ENCODE peak calls at places on chromosomes 7 and 10, in five cellular contexts. Z, F, O, K and X are unnamed samples.
A peak's percentile ranks its signal among the peaks of the same experiment; 100 is the strongest.

GRCh38 chr7:4871930-4872675 is 10.3 kb upstream of the PAPOLB start:
- DNase-seq in Z (no peak), O (no peak), K (no peak), F (no peak), X (no peak)

GRCh38 chr7:111329367-111330234 is 232.7 kb downstream of the IMMP2L start:
- DNase-seq in O (no peak), K (peak; percentile 27), Z (no peak), F (no peak), X (peak; percentile 17)

GRCh38 chr7:77247206-77247850 is 47.7 kb upstream of the FGL2 start:
- DNase-seq in F (peak; percentile 81), Z (peak; percentile 95), K (peak; percentile 89), O (peak; percentile 77), X (peak; percentile 77)

GRCh38 chr7:27745064-27745583 is 5.2 kb downstream of the TAX1BP1 start:
- DNase-seq in K (peak; percentile 91), F (no peak), Z (no peak), O (no peak), X (peak; percentile 59)

GRCh38 chr10:127415116-127415515 is 134.0 kb upstream of the NPS start:
- DNase-seq in O (no peak), K (no peak), F (no peak), Z (no peak), X (no peak)

GRCh38 chr10:93406367-93407145 is 75.6 kb downstream of the MYOF start:
- DNase-seq in K (no peak), O (no peak), F (no peak), Z (no peak), X (no peak)

GRCh38 chr10:61078542-61078941 is 134.6 kb upstream of the RHOBTB1 start:
- DNase-seq in K (no peak), F (no peak), O (no peak), Z (no peak), X (no peak)

GRCh38 chr10:19947203-19947602 is 131.0 kb downstream of the PLXDC2 start:
- DNase-seq in O (no peak), K (no peak), F (no peak), Z (no peak), X (no peak)

GRCh38 chr7:141374425-141374824 is 176.8 kb upstream of the AGK start:
- DNase-seq in F (no peak), K (no peak), O (no peak), Z (no peak), X (no peak)

GRCh38 chr10:48501226-48501625 is 103.6 kb downstream of the ARHGAP22 start:
- DNase-seq in K (no peak), Z (no peak), F (no peak), O (no peak), X (no peak)

GRCh38 chr7:51034531-51035264 is 252.0 kb upstream of the GRB10 start:
- DNase-seq in K (peak; percentile 71), Z (no peak), O (no peak), F (no peak), X (no peak)

GRCh38 chr7:47337531-47337930 is 244.4 kb downstream of the TNS3 start:
- DNase-seq in O (no peak), Z (no peak), F (peak; percentile 44), K (peak; percentile 11), X (no peak)

GRCh38 chr10:52949899-52950298 is 177.3 kb upstream of the MBL2 start:
- DNase-seq in O (no peak), Z (no peak), K (no peak), F (no peak), X (no peak)

GRCh38 chr10:24255907-24256306 is 47.0 kb downstream of the KIAA1217 start:
- DNase-seq in K (no peak), Z (no peak), F (peak; percentile 50), O (no peak), X (no peak)

GRCh38 chr7:152896217-152896616 is 136.7 kb downstream of the ACTR3B start:
- DNase-seq in F (no peak), Z (no peak), O (no peak), K (no peak), X (no peak)

GRCh38 chr7:57399972-57400371 is 50.0 kb upstream of the ZNF716 start:
- DNase-seq in K (no peak), Z (no peak), F (no peak), O (no peak), X (no peak)

GRCh38 chr7:148698397-148699023 is at the start of gene CUL1:
- DNase-seq in Z (peak; percentile 90), F (peak; percentile 90), O (peak; percentile 82), K (peak; percentile 86), X (peak; percentile 85)

GRCh38 chr10:22259280-22259679 is 41.5 kb upstream of the EBLN1 start:
- DNase-seq in O (peak; percentile 19), Z (no peak), F (no peak), K (peak; percentile 16), X (peak; percentile 35)

GRCh38 chr10:16765532-16766365 is 51.5 kb downstream of the RSU1 start:
- DNase-seq in O (no peak), K (no peak), F (no peak), Z (no peak), X (peak; percentile 93)

GRCh38 chr7:2404714-2405119 is 1.3 kb downstream of the CHST12 start:
- DNase-seq in Z (no peak), K (no peak), F (no peak), O (peak; percentile 29), X (peak; percentile 51)

GRCh38 chr10:5526691-5527331 is 2.0 kb downstream of the CALML3 start:
- DNase-seq in Z (no peak), F (no peak), K (no peak), O (no peak), X (no peak)

GRCh38 chr7:44979481-44980392 is 922 bp upstream of the MYO1G start:
- DNase-seq in O (no peak), F (no peak), Z (peak; percentile 32), K (no peak), X (no peak)

GRCh38 chr7:72404743-72405142 is 7.4 kb downstream of the CALN1 start:
- DNase-seq in O (no peak), K (no peak), F (no peak), Z (no peak), X (no peak)

GRCh38 chr7:140635345-140635744 is 5.3 kb downstream of the DENND2A start:
- DNase-seq in F (peak; percentile 31), O (no peak), Z (no peak), K (no peak), X (no peak)

GRCh38 chr7:127976056-127976455 is 55.2 kb downstream of the LRRC4 start:
- DNase-seq in O (no peak), K (no peak), Z (no peak), F (no peak), X (no peak)

GRCh38 chr7:83594076-83594475 is 54.9 kb downstream of the SEMA3E start:
- DNase-seq in F (no peak), K (no peak), Z (no peak), O (no peak), X (no peak)

GRCh38 chr7:74103219-74103772 is 19.7 kb downstream of the LIMK1 start:
- DNase-seq in K (no peak), Z (no peak), F (no peak), O (no peak), X (no peak)

GRCh38 chr7:22725585-22725984 is 1.4 kb upstream of the IL6 start:
- DNase-seq in F (no peak), K (peak; percentile 66), Z (no peak), O (no peak), X (peak; percentile 4)

GRCh38 chr10:109450702-109451101 is 472.6 kb downstream of the XPNPEP1 start:
- DNase-seq in F (no peak), Z (no peak), O (no peak), K (no peak), X (no peak)

GRCh38 chr7:24024276-24024675 is 259.7 kb upstream of the NPY start:
- DNase-seq in O (no peak), F (no peak), Z (no peak), K (no peak), X (no peak)

GRCh38 chr10:132368881-132369635 is 27.9 kb upstream of the PWWP2B start:
- DNase-seq in O (no peak), Z (no peak), K (no peak), F (no peak), X (no peak)

GRCh38 chr10:12308102-12308501 is 41.2 kb upstream of the CAMK1D start:
- DNase-seq in K (no peak), Z (no peak), O (no peak), F (no peak), X (no peak)

GRCh38 chr7:128192497-128193142 is 48.5 kb upstream of the LEP start:
- DNase-seq in F (no peak), O (no peak), K (no peak), Z (no peak), X (no peak)

GRCh38 chr7:7653568-7654187 is 13.1 kb downstream of the UMAD1 start:
- DNase-seq in Z (peak; percentile 38), O (no peak), K (peak; percentile 53), F (no peak), X (peak; percentile 61)